ENCODE peak calls at places on chromosomes 1 and 21, in four cellular contexts. Z is pancreas, F is left ventricle myocardium inferior, O is OCI-LY7. Q is an unnamed sample.

GRCh38 chr21:32392299-32392879 is 423 bp downstream of the URB1 start:
- DNase-seq in Z (no peak), F (no peak), O (peak; percentile 30), Q (no peak)

GRCh38 chr1:170168263-170168662 is 22.5 kb downstream of the NTMT2 start:
- DNase-seq in Z (no peak), F (no peak), O (no peak), Q (no peak)

GRCh38 chr1:178564086-178564782 is 51.3 kb downstream of the TEX35 start:
- DNase-seq in Z (no peak), F (no peak), O (no peak), Q (no peak)

GRCh38 chr1:201322653-201323510 is 39.6 kb downstream of the PKP1 start:
- DNase-seq in Z (no peak), F (no peak), O (no peak), Q (no peak)

GRCh38 chr21:32319012-32319411 is 20.4 kb downstream of the MRAP start:
- DNase-seq in Z (no peak), F (no peak), O (no peak), Q (no peak)

GRCh38 chr1:54121482-54122130 is 31.2 kb downstream of the CDCP2 start:
- DNase-seq in Z (peak; percentile 85), F (peak; percentile 72), O (peak; percentile 63), Q (peak; percentile 37)

GRCh38 chr1:36457691-36458090 is 6.5 kb downstream of the MRPS15 start:
- DNase-seq in Z (no peak), F (no peak), O (no peak), Q (no peak)

GRCh38 chr1:38131024-38131585 is 84.5 kb upstream of the POU3F1 start:
- DNase-seq in Z (no peak), F (no peak), O (no peak), Q (no peak)

GRCh38 chr1:83934550-83934949 is 64.4 kb downstream of the TTLL7 start:
- DNase-seq in Z (no peak), F (no peak), O (no peak), Q (no peak)

GRCh38 chr1:242243472-242243871 is 244.6 kb upstream of the MAP1LC3C start:
- DNase-seq in Z (no peak), F (no peak), O (no peak), Q (no peak)

GRCh38 chr1:20705356-20705755 is 12.5 kb downstream of the KIF17 start:
- DNase-seq in Z (no peak), F (no peak), O (no peak), Q (no peak)

GRCh38 chr1:201184307-201184706 is 6.3 kb upstream of the IGFN1 start:
- DNase-seq in Z (no peak), F (no peak), O (no peak), Q (no peak)

GRCh38 chr1:155177918-155178281 is 4.3 kb downstream of the TRIM46 start:
- DNase-seq in Z (peak; percentile 35), F (no peak), O (no peak), Q (no peak)
- H3K4me3 ChIP-seq in Z (no peak overlapping the region), F (peak overlapping the region; percentile 40), O (no peak overlapping the region), Q (no peak overlapping the region)

GRCh38 chr1:94063379-94063778 is 57.6 kb downstream of the ABCA4 start:
- DNase-seq in Z (no peak), F (peak; percentile 52), O (no peak), Q (no peak)
- TF ChIP-seq CTCF in Z (no peak), F (peak; percentile 63), O (peak; percentile 55), Q (peak; percentile 44)

DNA sequence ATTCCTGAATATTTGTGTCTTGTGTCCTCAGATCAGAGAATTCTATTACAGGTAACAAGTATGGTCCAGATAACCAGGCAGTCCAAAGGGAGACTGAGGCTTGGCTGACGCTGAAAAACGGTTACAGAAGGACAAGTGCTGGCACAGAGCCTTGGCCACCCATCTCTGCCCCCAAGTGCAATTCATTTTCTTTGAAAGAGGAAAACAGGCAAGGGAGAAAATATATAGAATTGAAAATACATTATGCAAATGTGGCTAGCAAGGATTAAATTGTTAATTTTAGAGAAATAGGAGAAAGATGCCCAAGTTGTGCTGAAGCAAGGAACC is 1.2 kb downstream of the SORT1 start:
- DNase-seq in Z (no peak), F (no peak), O (no peak), Q (no peak)
- H3K4me3 ChIP-seq in Z (no peak overlapping the region), F (peak overlapping the region; percentile 74), O (peak overlapping the region; percentile 84), Q (no peak overlapping the region)

DNA sequence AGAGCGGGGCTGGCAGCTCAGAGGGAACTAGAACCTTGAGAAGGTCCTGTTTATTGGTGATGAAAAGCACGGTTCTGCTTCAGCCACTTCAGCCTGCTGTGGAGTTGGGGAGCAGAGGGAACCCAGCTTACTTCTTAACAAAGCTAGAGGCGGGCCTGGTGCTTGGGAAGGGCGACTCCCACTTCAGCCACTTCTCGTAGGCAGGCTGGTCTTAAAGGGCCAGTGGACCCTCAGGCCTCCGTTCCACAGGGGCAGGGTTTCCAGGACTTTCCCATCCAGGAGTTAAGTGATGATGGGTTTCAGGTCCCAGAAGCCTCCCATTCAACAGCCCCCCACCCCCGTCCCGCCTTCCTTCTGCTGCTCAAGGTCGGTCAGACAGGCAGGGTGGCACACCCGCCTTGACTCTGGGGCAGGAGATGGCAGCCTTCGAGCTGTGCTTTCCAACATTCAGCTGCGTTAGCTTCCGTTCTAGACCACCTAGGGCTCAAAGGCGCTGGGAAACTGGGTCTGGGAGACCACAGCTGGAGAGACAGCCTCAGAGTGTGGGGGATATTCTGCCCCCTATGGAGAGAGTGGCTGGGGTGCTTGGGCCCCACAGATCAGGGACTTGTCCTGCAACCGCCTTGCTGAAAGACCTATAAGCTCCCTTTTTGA is 3.4 kb downstream of the RUNX3 start:
- DNase-seq in Z (no peak), F (no peak), O (no peak), Q (no peak)
- TF ChIP-seq CTCF in Z (no peak), F (no peak), O (peak; percentile 29), Q (peak; percentile 29)

DNA sequence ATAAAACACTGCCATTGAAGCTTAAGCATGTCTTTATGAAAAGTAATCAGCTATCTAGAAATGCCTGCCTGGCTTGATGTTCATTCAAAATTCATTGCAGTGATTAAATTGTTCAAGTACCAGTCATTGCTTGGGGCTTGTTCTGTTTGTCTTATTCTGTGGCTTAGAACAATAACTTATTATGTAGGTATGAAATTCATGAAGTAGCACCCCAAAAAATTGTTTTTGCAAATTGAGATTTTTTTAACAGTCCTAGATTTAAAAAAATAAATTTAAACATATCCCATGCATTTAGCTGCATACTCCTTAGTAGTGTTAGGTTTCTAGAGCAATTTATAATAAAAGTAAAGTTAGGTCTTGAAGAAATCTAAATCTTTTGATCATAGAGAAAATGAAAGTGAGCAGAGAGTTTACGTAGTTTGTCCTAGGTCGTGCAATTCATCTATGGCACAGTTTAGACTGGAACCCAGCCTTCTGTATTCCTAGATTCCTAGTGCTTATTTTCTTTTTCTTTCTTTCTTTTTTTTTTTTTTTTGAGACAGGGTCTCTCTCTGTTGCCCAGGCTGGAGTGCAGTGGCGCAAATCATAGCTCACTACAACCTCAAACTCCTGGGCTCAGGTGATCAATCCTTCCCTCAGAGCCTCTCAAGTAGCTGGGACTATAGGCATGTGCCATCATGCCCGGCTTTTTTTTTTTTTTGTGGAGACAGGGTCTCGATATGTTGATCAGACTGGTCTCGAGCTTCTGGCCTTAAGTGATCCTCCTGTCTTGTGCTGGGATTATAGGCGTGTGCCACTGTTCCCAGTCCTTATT is 9.3 kb downstream of the MIER1 start:
- DNase-seq in Z (no peak), F (no peak), O (no peak), Q (no peak)
- H3K4me3 ChIP-seq in Z (no peak overlapping the region), F (peak overlapping the region; percentile 43), O (peak overlapping the region; percentile 98), Q (no peak overlapping the region)

DNA sequence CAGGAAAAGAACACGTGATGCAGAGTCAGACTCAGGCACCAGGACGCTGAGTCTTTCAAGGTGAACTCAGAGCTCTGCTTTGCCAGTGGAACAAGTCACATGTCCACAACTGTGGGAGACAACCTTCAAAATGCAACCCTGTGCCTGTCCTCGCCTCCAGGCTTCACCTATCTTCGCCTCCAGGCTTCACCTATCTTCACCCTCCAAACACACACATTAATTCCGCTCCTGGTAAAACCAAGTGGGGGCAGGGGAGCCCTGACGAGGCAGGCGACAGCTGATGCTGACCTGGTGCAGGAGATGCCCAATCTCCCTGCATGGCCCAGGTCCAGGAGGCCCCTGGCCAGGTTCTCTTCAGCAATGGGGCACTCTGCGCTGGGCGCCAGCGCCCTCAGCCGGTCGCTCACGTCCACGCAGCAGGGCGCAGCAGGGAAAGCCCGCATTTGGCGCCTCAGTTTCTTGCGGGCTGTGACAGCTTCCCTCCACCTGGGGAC is 28.0 kb upstream of the LSS start:
- DNase-seq in Z (no peak), F (peak; percentile 67), O (no peak), Q (no peak)
- TF ChIP-seq CTCF in Z (no peak), F (peak; percentile 71), O (no peak), Q (no peak)

DNA sequence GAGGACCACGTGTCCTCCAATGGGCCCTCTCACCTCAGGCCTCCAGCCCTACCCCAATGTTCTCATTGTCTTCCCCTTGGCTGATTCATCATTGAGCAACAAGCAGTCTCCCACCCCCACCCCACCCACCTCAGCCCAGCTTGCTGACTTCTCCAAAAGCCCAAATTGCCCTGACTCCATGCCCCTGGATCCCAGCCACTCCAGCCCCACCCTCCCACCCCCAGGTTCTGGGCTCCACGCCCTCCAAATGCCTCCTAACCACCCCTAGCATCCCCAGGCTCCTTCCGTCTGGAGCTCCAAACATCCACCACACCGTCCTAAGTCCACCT is 1.9 kb downstream of the S100A16 start:
- DNase-seq in Z (no peak), F (no peak), O (no peak), Q (no peak)
- H3K4me3 ChIP-seq in Z (no peak overlapping the region), F (peak overlapping the region; percentile 74), O (no peak overlapping the region), Q (no peak overlapping the region)

GRCh38 chr1:202565890-202566289 is 144.4 kb downstream of the SYT2 start:
- DNase-seq in Z (no peak), F (no peak), O (peak; percentile 56), Q (peak; percentile 34)
- TF ChIP-seq CTCF in Z (no peak), F (no peak), O (peak; percentile 66), Q (peak; percentile 27)

GRCh38 chr1:9453375-9454093 is 85.7 kb upstream of the SLC25A33 start:
- DNase-seq in Z (no peak), F (no peak), O (no peak), Q (no peak)
- H3K4me3 ChIP-seq in Z (no peak overlapping the region), F (no peak overlapping the region), O (no peak overlapping the region), Q (no peak overlapping the region)